ENCODE peak calls at places on chromosomes 2 and 18, in ten cellular contexts. W, M, B, L, Q, N, U, R, P and X are unnamed samples.

GRCh38 chr2:127081826-127082633 is 24.9 kb downstream of the BIN1 start:
- DNase-seq in Q (peak), P (no peak), U (peak), R (no peak), N (no peak), M (no peak), B (peak), L (peak), W (peak), X (peak)

GRCh38 chr2:179193759-179194394 is 70.8 kb downstream of the SESTD1 start:
- DNase-seq in U (no peak), B (no peak), R (no peak), N (no peak), W (no peak), P (peak), L (no peak), M (no peak), Q (no peak), X (no peak)

GRCh38 chr2:2832657-2833056 is 501.6 kb upstream of the MYT1L start:
- DNase-seq in U (no peak), Q (no peak), P (no peak), R (no peak), L (no peak), B (no peak), W (no peak), N (no peak), M (no peak), X (no peak)

GRCh38 chr18:59377938-59378337 is 18.9 kb upstream of the LMAN1 start:
- DNase-seq in Q (no peak), U (no peak), P (no peak), L (no peak), M (no peak), N (no peak), R (no peak), W (no peak), B (no peak), X (no peak)

GRCh38 chr2:196696423-196697073 is 57.0 kb downstream of the CCDC150 start:
- DNase-seq in U (no peak), B (no peak), Q (peak), L (peak), W (no peak), P (peak), M (no peak), N (no peak), R (peak), X (no peak)

GRCh38 chr2:31138037-31138962 is at the start of gene GALNT14:
- DNase-seq in L (peak), W (peak), Q (no peak), U (peak), B (peak), N (peak), M (peak), R (peak), P (no peak), X (peak)

GRCh38 chr18:26547302-26548143 is 830 bp downstream of the KCTD1 start:
- DNase-seq in N (peak), M (peak), R (peak), P (no peak), L (peak), Q (no peak), B (peak), W (peak), U (peak), X (peak)

GRCh38 chr2:240467149-240467642 is 31.7 kb downstream of the GPC1 start:
- DNase-seq in Q (no peak), W (peak), N (peak), P (no peak), U (peak), L (no peak), R (no peak), B (peak), M (peak), X (no peak)

GRCh38 chr2:188787002-188787660 is 187.0 kb upstream of the COL3A1 start:
- DNase-seq in W (no peak), B (no peak), N (no peak), P (no peak), M (no peak), U (no peak), Q (no peak), R (peak), L (peak), X (no peak)

GRCh38 chr2:210663574-210663973 is 107.2 kb downstream of the CPS1 start:
- DNase-seq in N (no peak), L (peak), R (peak), P (peak), M (peak), Q (peak), W (no peak), U (no peak), B (no peak), X (no peak)

GRCh38 chr18:58805482-58806187 is 59.0 kb upstream of the ZNF532 start:
- DNase-seq in Q (no peak), L (no peak), N (no peak), B (no peak), M (no peak), W (no peak), U (no peak), P (no peak), R (no peak), X (no peak)

GRCh38 chr2:46770622-46771021 is 145.0 kb downstream of the MCFD2 start:
- DNase-seq in R (peak), P (peak), M (no peak), W (no peak), N (no peak), B (no peak), Q (no peak), L (peak), U (no peak), X (no peak)

GRCh38 chr2:61795408-61795807 is 58.5 kb downstream of the FAM161A start:
- DNase-seq in W (no peak), B (no peak), M (no peak), P (no peak), U (no peak), N (no peak), Q (no peak), R (no peak), L (no peak), X (no peak)

GRCh38 chr2:219509780-219510511 is 4.3 kb upstream of the ASIC4 start:
- DNase-seq in U (no peak), W (peak), P (peak), M (peak), Q (peak), N (peak), L (peak), R (peak), B (peak), X (peak)

GRCh38 chr2:12293868-12294267 is 422.9 kb upstream of the TRIB2 start:
- DNase-seq in W (no peak), U (no peak), P (no peak), Q (no peak), R (no peak), L (no peak), M (no peak), B (no peak), N (no peak), X (no peak)

GRCh38 chr2:65366595-65367125 is 65.7 kb downstream of the SPRED2 start:
- DNase-seq in R (peak), Q (peak), U (no peak), M (peak), B (no peak), N (no peak), L (peak), P (peak), W (peak), X (peak)

GRCh38 chr2:101200714-101201113 is 49.5 kb upstream of the TBC1D8 start:
- DNase-seq in P (no peak), R (peak), N (no peak), W (no peak), M (no peak), L (peak), Q (no peak), B (no peak), U (no peak), X (no peak)

GRCh38 chr2:120167272-120167671 is 55.9 kb downstream of the TMEM185B start:
- DNase-seq in P (no peak), U (no peak), M (no peak), N (no peak), L (no peak), B (no peak), Q (no peak), W (no peak), R (no peak), X (no peak)

GRCh38 chr18:34867520-34867919 is 157.4 kb downstream of the DTNA start:
- DNase-seq in P (peak), N (no peak), B (no peak), L (no peak), U (no peak), W (no peak), R (peak), Q (no peak), M (no peak), X (no peak)

GRCh38 chr2:170017848-170018492 is 160.0 kb upstream of the MYO3B start:
- DNase-seq in N (peak), P (no peak), R (no peak), U (no peak), Q (no peak), L (peak), B (no peak), W (no peak), M (peak), X (no peak)

GRCh38 chr2:31859959-31860358 is 150.8 kb downstream of the MEMO1 start:
- DNase-seq in N (no peak), L (peak), R (no peak), W (no peak), Q (no peak), U (no peak), P (no peak), M (no peak), B (no peak), X (no peak)

GRCh38 chr2:102615620-102616436 is 3.5 kb upstream of the SLC9A2 start:
- DNase-seq in R (peak), W (peak), Q (peak), B (peak), U (peak), P (peak), N (peak), L (peak), M (peak), X (peak)

GRCh38 chr18:76450912-76451421 is 44.1 kb downstream of the ZNF516 start:
- DNase-seq in W (peak), P (no peak), Q (no peak), R (no peak), M (peak), B (no peak), L (peak), N (peak), U (peak), X (peak)

GRCh38 chr2:199471443-199472057 is 13.8 kb upstream of the SATB2 start:
- DNase-seq in R (peak), N (peak), P (peak), Q (peak), B (peak), M (peak), W (peak), L (peak), U (peak), X (peak)

GRCh38 chr2:74002515-74003391 is 18.0 kb downstream of the TET3 start:
- DNase-seq in Q (peak), W (peak), B (peak), L (peak), P (peak), R (peak), U (peak), M (peak), N (peak), X (peak)
- TF ChIP-seq POLR2A in Q (no peak), W (no peak), B (no peak), L (peak), P (no peak), R (no peak), U (no peak), M (peak), N (peak), X (peak)

DNA sequence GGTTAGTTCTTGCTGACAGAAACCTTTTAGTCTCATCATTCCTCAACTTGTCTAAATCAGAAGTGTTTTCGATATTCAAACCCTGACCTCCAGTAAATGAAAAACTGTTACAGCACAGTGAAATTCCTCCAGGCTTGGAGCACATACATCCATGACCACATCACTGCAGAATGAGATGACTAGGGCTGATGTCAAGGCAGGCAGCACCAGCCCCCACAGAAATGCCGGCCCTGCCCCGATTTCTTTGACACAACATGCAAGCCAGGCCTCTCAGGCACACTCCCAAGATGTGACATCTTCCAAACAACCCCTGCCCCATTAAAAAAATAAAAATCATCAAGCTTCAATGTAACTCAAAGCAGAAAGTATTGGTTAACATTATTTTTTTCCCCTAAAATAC is 103.3 kb downstream of the CTAGE1 start:
- DNase-seq in R (no peak), B (no peak), P (no peak), N (peak), Q (no peak), U (no peak), W (no peak), M (peak), L (peak), X (no peak)
- H3K27ac ChIP-seq in R (no peak), B (no peak), P (no peak), N (no peak), Q (no peak), U (no peak), W (no peak), M (no peak), L (peak), X (no peak)

DNA sequence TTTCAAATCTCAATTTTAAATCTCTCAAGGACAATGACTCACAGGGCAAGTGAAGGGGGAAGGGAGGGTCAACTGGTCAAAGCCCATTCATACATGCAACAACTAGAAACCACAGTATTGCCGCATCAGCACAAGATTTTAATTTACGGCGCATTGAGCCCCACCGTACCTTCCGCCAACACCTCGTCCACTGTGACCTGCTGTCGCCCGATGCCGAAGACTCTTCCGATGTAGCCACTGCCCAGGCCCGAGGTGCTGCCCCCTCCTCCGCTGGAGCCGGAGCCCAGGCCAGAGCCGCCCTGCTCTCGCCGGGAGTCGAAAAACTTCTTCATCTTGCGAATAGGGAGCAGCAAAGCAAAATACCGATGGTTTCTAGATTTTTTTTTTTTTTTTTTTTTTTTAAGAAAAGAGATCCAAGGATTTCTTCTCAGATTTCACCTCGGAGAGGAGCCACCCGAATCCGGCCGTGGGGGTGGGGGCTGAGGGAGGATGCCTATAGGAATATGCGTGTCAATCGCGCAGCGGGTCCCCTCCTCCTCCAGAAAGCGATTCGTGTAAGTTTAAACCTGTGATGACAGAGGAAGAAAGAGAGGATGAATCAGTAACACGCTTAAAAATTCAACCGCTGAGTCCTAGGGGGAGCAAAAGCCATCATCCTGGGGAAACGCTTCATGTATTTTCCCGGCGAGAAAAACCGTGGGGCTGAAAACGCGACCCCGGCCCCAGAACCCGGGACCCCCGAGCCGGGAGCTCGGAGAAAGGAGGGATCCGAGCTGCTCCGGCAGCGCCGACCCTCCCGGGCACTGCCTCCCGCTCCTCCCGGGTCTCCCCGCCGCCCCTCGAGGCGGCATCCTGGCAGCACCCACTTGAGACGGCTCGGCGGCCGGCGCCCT is 584 bp downstream of the AAK1 start:
- DNase-seq in U (peak), P (peak), R (peak), W (peak), B (no peak), L (peak), Q (peak), N (peak), M (peak), X (peak)
- TF ChIP-seq POLR2A in U (no peak), P (peak), R (no peak), W (no peak), B (no peak), L (no peak), Q (no peak), N (no peak), M (peak), X (no peak)

DNA sequence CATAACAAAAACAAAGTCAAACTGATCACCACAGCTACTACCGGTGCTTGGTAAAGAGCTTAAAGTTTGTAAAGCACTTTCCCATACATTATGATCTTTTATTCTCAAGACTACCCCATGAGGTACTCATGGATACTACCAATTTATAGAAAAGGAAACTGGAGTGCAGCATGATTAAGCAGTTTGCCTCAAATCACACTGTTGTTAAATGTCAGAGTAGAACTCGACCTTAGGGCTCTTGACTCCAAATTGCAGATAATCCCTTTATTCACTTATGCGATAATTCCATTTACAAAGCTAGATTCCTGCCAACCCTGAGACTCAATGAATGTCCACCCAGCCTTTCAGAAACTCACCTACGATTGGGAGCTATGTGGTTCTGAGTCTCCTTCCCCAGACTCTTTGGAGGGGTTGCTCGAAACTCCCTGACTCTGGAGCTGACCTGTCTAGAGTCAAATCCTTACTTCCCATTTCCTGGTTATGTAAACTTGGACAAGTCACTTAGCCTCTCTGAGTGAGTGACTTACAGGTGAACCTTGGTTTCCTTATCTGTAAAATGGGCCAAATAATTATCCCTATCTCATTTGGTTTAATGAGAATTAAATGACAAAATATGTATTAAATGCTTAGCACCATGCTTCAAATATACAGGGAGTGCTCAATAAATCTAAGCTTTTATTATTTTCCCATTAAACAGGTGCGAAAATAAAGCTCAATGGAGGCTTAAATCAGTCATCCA is 47.4 kb downstream of the PSD4 start:
- DNase-seq in M (no peak), B (no peak), W (no peak), R (no peak), U (no peak), L (no peak), Q (no peak), N (no peak), P (no peak), X (no peak)
- H3K27ac ChIP-seq in M (no peak), B (peak), W (peak), R (peak), U (no peak), L (no peak), Q (no peak), N (no peak), P (peak), X (peak)

DNA sequence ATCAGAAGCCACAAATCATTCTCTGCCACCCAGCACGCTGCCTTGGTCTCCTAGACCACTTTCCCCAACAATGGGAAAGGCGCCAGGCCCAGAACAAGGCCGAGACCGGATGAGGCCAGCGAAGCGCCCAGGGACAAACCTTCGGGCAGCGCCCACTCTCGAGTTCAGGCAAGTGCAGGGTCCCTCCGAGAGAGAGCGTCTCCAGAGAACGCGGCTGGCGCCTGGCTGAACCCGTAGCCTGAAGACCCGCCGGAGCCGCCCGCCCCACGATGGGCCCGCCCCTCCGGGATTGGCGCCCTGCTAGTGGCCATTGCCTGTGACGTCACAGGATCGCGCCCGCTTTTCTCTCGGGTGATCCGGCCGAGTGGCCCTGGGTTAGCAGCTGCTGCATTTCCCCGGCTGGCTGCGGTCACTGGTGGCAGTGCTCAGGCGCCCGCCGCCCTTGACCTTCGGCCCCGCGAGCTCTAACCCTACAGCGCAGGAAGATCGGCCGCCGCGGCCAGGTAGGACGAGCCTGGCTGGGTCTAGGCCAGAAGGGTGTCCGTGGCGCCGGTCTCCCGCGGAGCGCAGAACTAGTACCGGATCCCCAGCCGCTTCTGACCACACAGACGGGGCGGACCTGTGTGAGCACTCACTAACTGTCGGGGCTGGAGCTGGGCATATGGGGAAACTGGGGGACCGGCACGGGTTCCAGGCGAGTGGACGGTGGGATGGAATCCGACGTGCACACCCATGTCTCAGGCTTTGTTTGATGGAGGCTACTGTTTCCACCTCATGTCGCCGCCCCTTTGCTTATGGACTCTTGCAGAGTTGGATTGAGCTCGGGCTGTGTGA is at the start of gene FAHD2A:
- DNase-seq in M (peak), P (peak), B (peak), R (peak), L (peak), Q (peak), N (peak), U (peak), W (peak), X (peak)
- TF ChIP-seq POLR2A in M (peak), P (peak), B (no peak), R (peak), L (peak), Q (peak), N (no peak), U (peak), W (peak), X (peak)